ENCODE peak calls at places on chromosome 5, in nine cellular contexts. One of them, this sample, is unnamed.

GRCh38 chr5:34043099-34043876 is at the start of gene C1QTNF3:
- DNase-seq in colonic mucosa: no peak
- DNase-seq in heart right ventricle: no peak
- DNase-seq in fibroblast of the aortic adventitia: peak; percentile 49
- DNase-seq in cardiac fibroblast: no peak
- DNase-seq in gastrocnemius medialis: no peak
- DNase-seq in uterus: peak; percentile 68
- DNase-seq in lung: no peak
- DNase-seq in CD14-positive monocyte: no peak
- DNase-seq in this sample: no peak

GRCh38 chr5:23221838-23222237 is 285.6 kb upstream of the PRDM9 start:
- DNase-seq in colonic mucosa: no peak
- DNase-seq in heart right ventricle: no peak
- DNase-seq in fibroblast of the aortic adventitia: no peak
- DNase-seq in cardiac fibroblast: no peak
- DNase-seq in gastrocnemius medialis: no peak
- DNase-seq in uterus: no peak
- DNase-seq in lung: no peak
- DNase-seq in CD14-positive monocyte: no peak
- DNase-seq in this sample: no peak

GRCh38 chr5:1208743-1209551 is 7.6 kb downstream of the SLC6A19 start:
- DNase-seq in colonic mucosa: peak; percentile 54
- DNase-seq in heart right ventricle: no peak
- DNase-seq in fibroblast of the aortic adventitia: peak; percentile 20
- DNase-seq in cardiac fibroblast: peak; percentile 23
- DNase-seq in gastrocnemius medialis: no peak
- DNase-seq in uterus: no peak
- DNase-seq in lung: no peak
- DNase-seq in CD14-positive monocyte: no peak
- DNase-seq in this sample: peak; percentile 33

GRCh38 chr5:143929486-143929885 is 117.5 kb downstream of the HMHB1 start:
- DNase-seq in colonic mucosa: no peak
- DNase-seq in heart right ventricle: no peak
- DNase-seq in fibroblast of the aortic adventitia: no peak
- DNase-seq in cardiac fibroblast: no peak
- DNase-seq in gastrocnemius medialis: no peak
- DNase-seq in uterus: no peak
- DNase-seq in lung: no peak
- DNase-seq in CD14-positive monocyte: no peak
- DNase-seq in this sample: no peak

GRCh38 chr5:77683171-77683732 is 44.7 kb upstream of the OTP start:
- DNase-seq in colonic mucosa: no peak
- DNase-seq in heart right ventricle: no peak
- DNase-seq in fibroblast of the aortic adventitia: peak; percentile 19
- DNase-seq in cardiac fibroblast: peak; percentile 42
- DNase-seq in gastrocnemius medialis: no peak
- DNase-seq in uterus: no peak
- DNase-seq in lung: no peak
- DNase-seq in CD14-positive monocyte: no peak
- DNase-seq in this sample: no peak

GRCh38 chr5:74957029-74957781 is 91.0 kb upstream of the FAM169A start:
- DNase-seq in colonic mucosa: no peak
- DNase-seq in heart right ventricle: no peak
- DNase-seq in fibroblast of the aortic adventitia: no peak
- DNase-seq in cardiac fibroblast: no peak
- DNase-seq in gastrocnemius medialis: no peak
- DNase-seq in uterus: no peak
- DNase-seq in lung: no peak
- DNase-seq in CD14-positive monocyte: no peak
- DNase-seq in this sample: no peak

GRCh38 chr5:134275822-134276221 is 49.9 kb upstream of the PPP2CA start:
- DNase-seq in colonic mucosa: no peak
- DNase-seq in heart right ventricle: no peak
- DNase-seq in fibroblast of the aortic adventitia: no peak
- DNase-seq in cardiac fibroblast: no peak
- DNase-seq in gastrocnemius medialis: no peak
- DNase-seq in uterus: no peak
- DNase-seq in lung: no peak
- DNase-seq in CD14-positive monocyte: no peak
- DNase-seq in this sample: no peak

GRCh38 chr5:9545959-9546851 is at the start of gene SEMA5A:
- DNase-seq in colonic mucosa: peak; percentile 91
- DNase-seq in heart right ventricle: peak; percentile 78
- DNase-seq in fibroblast of the aortic adventitia: peak; percentile 61
- DNase-seq in cardiac fibroblast: peak; percentile 68
- DNase-seq in gastrocnemius medialis: peak; percentile 34
- DNase-seq in uterus: peak; percentile 73
- DNase-seq in lung: peak; percentile 73
- DNase-seq in CD14-positive monocyte: no peak
- DNase-seq in this sample: peak; percentile 21

GRCh38 chr5:172443441-172444109 is 10.8 kb downstream of the SH3PXD2B start:
- DNase-seq in colonic mucosa: peak; percentile 59
- DNase-seq in heart right ventricle: peak; percentile 87
- DNase-seq in fibroblast of the aortic adventitia: peak; percentile 99
- DNase-seq in cardiac fibroblast: peak; percentile 98
- DNase-seq in gastrocnemius medialis: peak; percentile 88
- DNase-seq in uterus: peak; percentile 95
- DNase-seq in lung: peak; percentile 75
- DNase-seq in CD14-positive monocyte: peak; percentile 63
- DNase-seq in this sample: peak; percentile 100

GRCh38 chr5:92907914-92908606 is 673.0 kb downstream of the NR2F1-AS1 start:
- DNase-seq in colonic mucosa: no peak
- DNase-seq in heart right ventricle: no peak
- DNase-seq in fibroblast of the aortic adventitia: peak; percentile 68
- DNase-seq in cardiac fibroblast: peak; percentile 73
- DNase-seq in gastrocnemius medialis: no peak
- DNase-seq in uterus: no peak
- DNase-seq in lung: no peak
- DNase-seq in CD14-positive monocyte: no peak
- DNase-seq in this sample: peak; percentile 45

GRCh38 chr5:6995115-6995514 is 281.9 kb downstream of the TENT4A start:
- DNase-seq in colonic mucosa: no peak
- DNase-seq in heart right ventricle: no peak
- DNase-seq in fibroblast of the aortic adventitia: no peak
- DNase-seq in cardiac fibroblast: no peak
- DNase-seq in gastrocnemius medialis: no peak
- DNase-seq in uterus: no peak
- DNase-seq in lung: no peak
- DNase-seq in CD14-positive monocyte: no peak
- DNase-seq in this sample: no peak

GRCh38 chr5:95848701-95849100 is 26.2 kb upstream of the GLRX start:
- DNase-seq in colonic mucosa: no peak
- DNase-seq in heart right ventricle: no peak
- DNase-seq in fibroblast of the aortic adventitia: peak; percentile 50
- DNase-seq in cardiac fibroblast: peak; percentile 92
- DNase-seq in gastrocnemius medialis: no peak
- DNase-seq in uterus: no peak
- DNase-seq in lung: no peak
- DNase-seq in CD14-positive monocyte: no peak
- DNase-seq in this sample: no peak

DNA sequence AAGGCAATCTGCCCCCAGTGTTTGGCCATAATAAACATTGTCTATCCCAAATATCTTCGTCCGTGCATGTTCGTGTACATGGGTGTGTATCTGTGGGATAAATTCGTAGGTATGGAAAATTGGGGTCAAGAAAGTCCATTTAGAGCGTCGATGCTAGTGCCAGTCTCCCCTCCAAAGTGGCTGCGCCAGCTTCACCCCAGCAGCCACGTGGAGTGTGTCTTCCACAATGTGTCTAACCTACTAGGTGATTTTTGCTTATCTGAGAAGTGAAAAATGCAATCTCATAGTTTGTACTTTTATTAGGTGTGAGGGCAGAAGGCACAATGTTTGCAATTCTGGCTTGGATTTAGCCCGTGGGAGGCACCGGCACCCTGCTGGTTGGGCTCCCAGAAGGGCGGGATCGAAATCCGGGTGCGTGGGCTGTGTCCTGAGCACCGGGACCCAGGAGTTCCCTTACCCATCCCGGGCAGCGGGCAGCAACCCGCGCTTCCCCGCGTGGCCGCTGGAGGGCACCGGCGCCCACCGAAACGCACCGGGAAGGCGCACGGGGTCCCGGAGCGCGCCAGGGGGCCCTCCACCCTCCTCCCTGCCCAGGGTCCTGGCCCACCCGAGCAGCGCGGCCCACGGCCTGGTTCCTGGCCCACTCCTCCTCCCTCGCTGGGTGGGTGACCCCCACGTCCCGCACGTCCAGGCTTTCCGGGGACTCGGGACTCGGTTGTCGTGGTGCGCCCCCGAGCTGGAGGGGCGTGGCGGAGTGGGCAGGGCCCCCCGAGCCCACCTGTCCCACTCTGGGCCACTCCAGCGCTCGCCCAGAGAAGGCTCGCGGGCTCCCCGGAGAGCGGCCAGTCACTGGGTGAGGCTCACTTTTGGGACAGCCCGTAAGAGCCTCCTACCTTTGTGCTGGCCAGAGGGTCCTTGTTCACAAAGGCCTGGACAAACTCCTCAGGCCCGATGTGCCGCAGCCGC is 55.4 kb upstream of the RNF130 start:
- DNase-seq in colonic mucosa: peak; percentile 31
- DNase-seq in heart right ventricle: no peak
- DNase-seq in fibroblast of the aortic adventitia: peak; percentile 5
- DNase-seq in cardiac fibroblast: peak; percentile 17
- DNase-seq in gastrocnemius medialis: no peak
- DNase-seq in uterus: peak; percentile 9
- DNase-seq in lung: peak; percentile 28
- DNase-seq in CD14-positive monocyte: no peak
- DNase-seq in this sample: peak; percentile 58
- TF ChIP-seq CTCF in colonic mucosa: peak; percentile 79
- TF ChIP-seq CTCF in heart right ventricle: peak; percentile 74
- TF ChIP-seq CTCF in fibroblast of the aortic adventitia: peak; percentile 74
- TF ChIP-seq CTCF in cardiac fibroblast: peak; percentile 74
- TF ChIP-seq CTCF in gastrocnemius medialis: peak; percentile 25
- TF ChIP-seq CTCF in uterus: peak; percentile 63
- TF ChIP-seq CTCF in lung: peak; percentile 26
- TF ChIP-seq CTCF in CD14-positive monocyte: peak; percentile 99
- TF ChIP-seq CTCF in this sample: peak; percentile 99

DNA sequence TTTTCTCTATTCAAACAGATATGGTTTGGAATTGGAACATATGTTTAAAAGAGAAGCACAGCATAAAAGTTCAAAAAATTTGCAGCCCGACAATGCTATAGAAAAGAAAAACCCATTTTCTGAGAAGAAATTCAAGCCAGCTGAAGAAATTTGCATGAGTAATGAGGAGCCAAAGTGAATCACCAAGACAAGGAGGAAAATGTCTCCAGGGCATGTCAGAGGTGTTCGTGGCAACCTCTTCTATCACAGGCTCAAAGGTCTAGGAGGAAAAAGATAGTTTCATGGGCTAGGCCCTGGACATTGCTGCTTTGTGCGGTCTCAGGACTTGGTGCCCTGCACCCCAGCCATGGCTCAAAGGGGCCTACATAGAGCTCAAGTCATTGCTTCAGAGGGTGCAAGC is 134.8 kb upstream of the ADAMTS16 start:
- DNase-seq in colonic mucosa: no peak
- DNase-seq in heart right ventricle: no peak
- DNase-seq in fibroblast of the aortic adventitia: no peak
- DNase-seq in cardiac fibroblast: no peak
- DNase-seq in gastrocnemius medialis: no peak
- DNase-seq in uterus: no peak
- DNase-seq in lung: no peak
- DNase-seq in CD14-positive monocyte: no peak
- DNase-seq in this sample: peak; percentile 40
- TF ChIP-seq CTCF in colonic mucosa: no peak
- TF ChIP-seq CTCF in heart right ventricle: no peak
- TF ChIP-seq CTCF in fibroblast of the aortic adventitia: no peak
- TF ChIP-seq CTCF in cardiac fibroblast: no peak
- TF ChIP-seq CTCF in gastrocnemius medialis: no peak
- TF ChIP-seq CTCF in uterus: no peak
- TF ChIP-seq CTCF in lung: no peak
- TF ChIP-seq CTCF in CD14-positive monocyte: no peak
- TF ChIP-seq CTCF in this sample: no peak

GRCh38 chr5:155768342-155768741 is 558.6 kb upstream of the SGCD start:
- DNase-seq in colonic mucosa: no peak
- DNase-seq in heart right ventricle: no peak
- DNase-seq in fibroblast of the aortic adventitia: no peak
- DNase-seq in cardiac fibroblast: no peak
- DNase-seq in gastrocnemius medialis: no peak
- DNase-seq in uterus: no peak
- DNase-seq in lung: no peak
- DNase-seq in CD14-positive monocyte: no peak
- DNase-seq in this sample: no peak

GRCh38 chr5:155767480-155767879 is 559.5 kb upstream of the SGCD start:
- DNase-seq in colonic mucosa: no peak
- DNase-seq in heart right ventricle: no peak
- DNase-seq in fibroblast of the aortic adventitia: no peak
- DNase-seq in cardiac fibroblast: no peak
- DNase-seq in gastrocnemius medialis: no peak
- DNase-seq in uterus: no peak
- DNase-seq in lung: no peak
- DNase-seq in CD14-positive monocyte: no peak
- DNase-seq in this sample: no peak

GRCh38 chr5:155773680-155774079 is 553.3 kb upstream of the SGCD start:
- DNase-seq in colonic mucosa: no peak
- DNase-seq in heart right ventricle: no peak
- DNase-seq in fibroblast of the aortic adventitia: no peak
- DNase-seq in cardiac fibroblast: no peak
- DNase-seq in gastrocnemius medialis: no peak
- DNase-seq in uterus: no peak
- DNase-seq in lung: no peak
- DNase-seq in CD14-positive monocyte: no peak
- DNase-seq in this sample: no peak

DNA sequence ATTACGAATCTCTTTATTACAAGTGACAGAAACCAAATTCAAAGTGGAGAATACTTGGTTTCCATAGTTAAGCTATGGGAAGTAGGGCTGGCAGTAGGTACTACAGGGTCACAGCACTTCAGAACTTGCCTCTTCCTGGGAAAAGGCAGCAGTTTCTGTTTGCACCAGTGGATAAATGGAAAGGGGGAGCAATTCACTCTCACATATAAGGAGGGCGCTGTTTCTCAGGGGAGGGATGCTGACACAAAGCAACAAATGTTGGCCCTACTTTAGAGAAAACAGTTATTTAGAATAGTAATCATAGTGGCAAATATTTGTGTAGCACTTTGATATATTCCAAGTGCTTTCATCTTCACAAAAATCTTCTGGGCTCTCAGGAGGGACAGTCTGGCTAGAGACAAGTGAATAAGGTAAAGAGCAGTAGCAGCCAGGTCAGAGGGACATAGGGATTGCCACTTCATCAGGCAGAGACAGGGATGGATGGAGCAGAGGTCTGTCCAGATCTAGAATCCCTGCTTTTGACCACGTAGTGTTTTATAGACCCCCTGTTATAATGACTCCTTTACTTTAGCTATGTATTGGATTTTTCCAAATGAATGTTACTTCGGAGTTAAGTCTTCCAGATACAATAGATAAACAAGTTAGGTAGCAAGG is 554.8 kb upstream of the SGCD start:
- DNase-seq in colonic mucosa: no peak
- DNase-seq in heart right ventricle: no peak
- DNase-seq in fibroblast of the aortic adventitia: no peak
- DNase-seq in cardiac fibroblast: no peak
- DNase-seq in gastrocnemius medialis: no peak
- DNase-seq in uterus: no peak
- DNase-seq in lung: no peak
- DNase-seq in CD14-positive monocyte: no peak
- DNase-seq in this sample: no peak
- TF ChIP-seq CTCF in colonic mucosa: no peak
- TF ChIP-seq CTCF in heart right ventricle: no peak
- TF ChIP-seq CTCF in fibroblast of the aortic adventitia: no peak
- TF ChIP-seq CTCF in cardiac fibroblast: no peak
- TF ChIP-seq CTCF in gastrocnemius medialis: no peak
- TF ChIP-seq CTCF in uterus: no peak
- TF ChIP-seq CTCF in lung: no peak
- TF ChIP-seq CTCF in CD14-positive monocyte: no peak
- TF ChIP-seq CTCF in this sample: no peak

GRCh38 chr5:133006653-133007052 is 19.7 kb downstream of the ZCCHC10 start:
- DNase-seq in colonic mucosa: no peak
- DNase-seq in heart right ventricle: no peak
- DNase-seq in fibroblast of the aortic adventitia: peak; percentile 7
- DNase-seq in cardiac fibroblast: peak; percentile 44
- DNase-seq in gastrocnemius medialis: no peak
- DNase-seq in uterus: no peak
- DNase-seq in lung: no peak
- DNase-seq in CD14-positive monocyte: no peak
- DNase-seq in this sample: no peak
- TF ChIP-seq CTCF in colonic mucosa: no peak
- TF ChIP-seq CTCF in heart right ventricle: no peak
- TF ChIP-seq CTCF in fibroblast of the aortic adventitia: no peak
- TF ChIP-seq CTCF in cardiac fibroblast: no peak
- TF ChIP-seq CTCF in gastrocnemius medialis: no peak
- TF ChIP-seq CTCF in uterus: no peak
- TF ChIP-seq CTCF in lung: no peak
- TF ChIP-seq CTCF in CD14-positive monocyte: no peak
- TF ChIP-seq CTCF in this sample: no peak